ENCODE peak calls at places on chromosomes 6 and 20, in eight cellular contexts. N is astrocyte of the cerebellum, D is H9, L is AG10803, W is Calu3, U is natural killer cell, G is WTC11, R is astrocyte. H is an unnamed sample.

GRCh38 chr20:53069121-53069520 is 97.0 kb downstream of the TSHZ2 start:
- DNase-seq in N (no peak), D (no peak), L (no peak), W (no peak), U (no peak), G (no peak), R (no peak), H (no peak)

GRCh38 chr6:139109558-139109957 is 25.3 kb upstream of the HECA start:
- DNase-seq in N (no peak), D (peak; percentile 70), L (peak; percentile 29), W (no peak), U (no peak), G (peak; percentile 62), R (no peak), H (no peak)

GRCh38 chr6:79421001-79421411 is 116.2 kb downstream of the LCA5 start:
- DNase-seq in N (no peak), D (no peak), L (peak; percentile 34), W (no peak), U (no peak), G (no peak), R (peak; percentile 40), H (no peak)

GRCh38 chr6:11700118-11700718 is 78.4 kb downstream of the ADTRP start:
- DNase-seq in N (peak; percentile 54), D (no peak), L (peak; percentile 66), W (no peak), U (no peak), G (no peak), R (peak; percentile 36), H (no peak)

GRCh38 chr6:41373367-41373918 is 38.0 kb downstream of the NCR2 start:
- DNase-seq in N (no peak), D (no peak), L (no peak), W (no peak), U (no peak), G (no peak), R (no peak), H (no peak)

GRCh38 chr6:3913958-3914337 is 64.8 kb downstream of the FAM50B start:
- DNase-seq in N (no peak), D (no peak), L (no peak), W (no peak), U (no peak), G (no peak), R (no peak), H (no peak)

GRCh38 chr20:14632906-14633305 is 295.5 kb upstream of the FLRT3 start:
- DNase-seq in N (no peak), D (peak; percentile 46), L (no peak), W (no peak), U (no peak), G (peak; percentile 21), R (no peak), H (no peak)

GRCh38 chr20:17633221-17633849 is 48.7 kb downstream of the RRBP1 start:
- DNase-seq in N (no peak), D (no peak), L (no peak), W (no peak), U (no peak), G (no peak), R (no peak), H (no peak)

GRCh38 chr6:8435093-8435844 is at the start of gene SLC35B3:
- DNase-seq in N (peak; percentile 76), D (peak; percentile 94), L (peak; percentile 90), W (peak; percentile 94), U (peak; percentile 98), G (peak; percentile 96), R (peak; percentile 82), H (peak; percentile 63)

GRCh38 chr6:131368077-131368911 is 204.7 kb upstream of the ARG1 start:
- DNase-seq in N (peak; percentile 61), D (no peak), L (peak; percentile 74), W (peak; percentile 43), U (no peak), G (no peak), R (peak; percentile 33), H (no peak)

GRCh38 chr6:33772114-33772830 is 16.7 kb downstream of the LEMD2 start:
- DNase-seq in N (no peak), D (no peak), L (no peak), W (no peak), U (no peak), G (no peak), R (no peak), H (no peak)

GRCh38 chr6:90982051-90982450 is 395.2 kb upstream of the MAP3K7 start:
- DNase-seq in N (no peak), D (peak; percentile 40), L (no peak), W (peak; percentile 2), U (no peak), G (peak; percentile 31), R (no peak), H (no peak)

GRCh38 chr20:39042279-39043150 is 80.4 kb downstream of the DHX35 start:
- DNase-seq in N (no peak), D (no peak), L (peak; percentile 33), W (no peak), U (no peak), G (no peak), R (peak; percentile 76), H (no peak)

GRCh38 chr20:47054506-47054905 is 159.9 kb downstream of the EYA2 start:
- DNase-seq in N (no peak), D (no peak), L (no peak), W (no peak), U (no peak), G (no peak), R (no peak), H (no peak)

GRCh38 chr6:92281571-92282076 is 1137.7 kb downstream of the EPHA7 start:
- DNase-seq in N (no peak), D (no peak), L (no peak), W (no peak), U (no peak), G (no peak), R (no peak), H (no peak)

GRCh38 chr20:39607124-39607523 is 645.0 kb downstream of the DHX35 start:
- DNase-seq in N (peak; percentile 72), D (no peak), L (peak; percentile 23), W (no peak), U (no peak), G (no peak), R (peak; percentile 57), H (no peak)

GRCh38 chr20:4717816-4718215 is 3.9 kb upstream of the PRND start:
- DNase-seq in N (no peak), D (no peak), L (no peak), W (no peak), U (no peak), G (no peak), R (peak; percentile 14), H (no peak)

GRCh38 chr6:150004783-150005717 is 20.3 kb downstream of the RAET1L start:
- DNase-seq in N (peak; percentile 64), D (peak; percentile 98), L (peak; percentile 81), W (peak; percentile 93), U (peak; percentile 86), G (peak; percentile 98), R (peak; percentile 71), H (peak; percentile 53)
- TF ChIP-seq CTCF in N (no peak), D (no peak), L (peak; percentile 24), W (no peak), U (no peak), G (no peak), R (no peak), H (no peak)

GRCh38 chr6:116290799-116291198 is 11.1 kb upstream of the TSPYL1 start:
- DNase-seq in N (no peak), D (no peak), L (peak; percentile 69), W (no peak), U (no peak), G (no peak), R (no peak), H (no peak)
- TF ChIP-seq CTCF in N (no peak), D (no peak), L (no peak), W (no peak), U (no peak), G (no peak), R (no peak), H (no peak)

GRCh38 chr6:165220030-165220429 is 89.4 kb downstream of the C6orf118 start:
- DNase-seq in N (no peak), D (no peak), L (no peak), W (no peak), U (no peak), G (no peak), R (no peak), H (no peak)

GRCh38 chr6:165223736-165224135 is 85.7 kb downstream of the C6orf118 start:
- DNase-seq in N (no peak), D (no peak), L (no peak), W (no peak), U (no peak), G (no peak), R (no peak), H (no peak)

GRCh38 chr6:165219629-165220028 is 89.8 kb downstream of the C6orf118 start:
- DNase-seq in N (no peak), D (no peak), L (no peak), W (no peak), U (no peak), G (no peak), R (no peak), H (no peak)

GRCh38 chr6:165218816-165219215 is 90.6 kb downstream of the C6orf118 start:
- DNase-seq in N (no peak), D (no peak), L (peak; percentile 65), W (no peak), U (no peak), G (no peak), R (peak; percentile 51), H (no peak)

DNA sequence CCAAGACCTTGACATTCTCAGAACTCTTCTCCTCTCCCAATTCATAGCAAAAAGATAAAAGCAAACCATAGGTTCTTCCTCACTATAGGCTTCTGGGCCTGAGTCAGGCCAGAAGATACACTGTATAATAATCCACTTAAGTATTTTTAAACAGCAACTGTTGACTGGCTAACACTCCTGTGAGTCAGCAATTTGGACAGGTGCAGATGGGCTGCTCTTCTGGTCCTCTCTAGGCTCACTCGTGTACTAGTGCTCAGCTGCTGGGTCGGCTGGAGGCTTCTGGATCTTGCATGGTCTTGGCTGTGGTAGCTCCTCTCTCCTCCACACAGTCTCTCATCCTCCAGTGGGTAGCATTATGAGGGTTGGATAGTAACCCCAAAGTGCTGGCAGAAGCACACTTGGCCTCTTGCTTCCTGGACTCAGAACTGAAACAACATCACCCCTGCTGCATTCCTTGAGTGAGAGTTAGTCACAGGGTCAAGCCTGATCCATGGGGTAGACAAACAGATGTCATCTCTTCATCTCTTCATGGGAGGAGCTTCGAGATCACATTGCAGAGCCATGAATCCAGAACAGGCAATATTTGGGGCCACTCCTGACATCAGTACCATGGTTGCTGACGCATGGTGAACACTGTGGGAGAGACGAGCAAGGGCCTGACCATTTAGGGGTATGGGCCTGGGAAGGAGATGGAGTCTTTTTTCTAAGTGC is 86.9 kb downstream of the C6orf118 start:
- DNase-seq in N (no peak), D (no peak), L (peak; percentile 15), W (no peak), U (no peak), G (no peak), R (no peak), H (no peak)
- TF ChIP-seq CTCF in N (no peak), D (no peak), L (no peak), W (no peak), U (no peak), G (no peak), R (no peak), H (no peak)

GRCh38 chr20:24825591-24825990 is 123.5 kb upstream of the CST7 start:
- DNase-seq in N (no peak), D (no peak), L (no peak), W (no peak), U (no peak), G (no peak), R (no peak), H (no peak)
- TF ChIP-seq CTCF in N (no peak), D (no peak), L (no peak), W (no peak), U (no peak), G (no peak), R (no peak), H (no peak)

GRCh38 chr20:62908971-62909791 is 17.1 kb downstream of the DIDO1 start:
- DNase-seq in N (no peak), D (no peak), L (no peak), W (no peak), U (no peak), G (no peak), R (no peak), H (no peak)
- TF ChIP-seq CTCF in N (no peak), D (no peak), L (no peak), W (no peak), U (no peak), G (no peak), R (no peak), H (no peak)